ENCODE peak calls at places on chromosomes 13 and 19, in four cellular contexts. Q, H, O and X are unnamed samples.

GRCh38 chr19:5103061-5103701 is 134.3 kb downstream of the KDM4B start:
- DNase-seq in Q (no peak), H (no peak), O (no peak), X (no peak)

GRCh38 chr19:18987456-18987855 is 45.9 kb downstream of the SUGP2 start:
- DNase-seq in Q (no peak), H (no peak), O (no peak), X (no peak)

GRCh38 chr13:111423168-111423785 is 102.8 kb downstream of the TEX29 start:
- DNase-seq in Q (no peak), H (no peak), O (no peak), X (no peak)

GRCh38 chr13:107866007-107866665 is 349.2 kb downstream of the LIG4 start:
- DNase-seq in Q (no peak), H (no peak), O (peak; percentile 63), X (no peak)

GRCh38 chr13:31328549-31329229 is 128.9 kb downstream of the B3GLCT start:
- DNase-seq in Q (no peak), H (no peak), O (no peak), X (no peak)

GRCh38 chr13:27038323-27038722 is 133.3 kb downstream of the USP12 start:
- DNase-seq in Q (no peak), H (no peak), O (no peak), X (no peak)

GRCh38 chr13:51687928-51688714 is 103.9 kb downstream of the WDFY2 start:
- DNase-seq in Q (no peak), H (no peak), O (no peak), X (no peak)

GRCh38 chr13:19818223-19818842 is 35.6 kb upstream of the PSPC1 start:
- DNase-seq in Q (no peak), H (no peak), O (peak; percentile 48), X (peak; percentile 12)

GRCh38 chr19:15156391-15156790 is 44.4 kb downstream of the NOTCH3 start:
- DNase-seq in Q (no peak), H (no peak), O (no peak), X (no peak)

GRCh38 chr19:3751236-3751635 is 10.3 kb downstream of the APBA3 start:
- DNase-seq in Q (no peak), H (no peak), O (no peak), X (no peak)

GRCh38 chr13:97600438-97601080 is 166.6 kb downstream of the RAP2A start:
- DNase-seq in Q (no peak), H (no peak), O (no peak), X (no peak)

GRCh38 chr13:29909975-29910674 is 59.7 kb upstream of the UBL3 start:
- DNase-seq in Q (no peak), H (no peak), O (no peak), X (no peak)

GRCh38 chr13:91141619-91142061 is 205.8 kb upstream of the MIR17HG start:
- DNase-seq in Q (no peak), H (no peak), O (no peak), X (no peak)

GRCh38 chr13:75687145-75687763 is 51.1 kb downstream of the LMO7 start:
- DNase-seq in Q (no peak), H (no peak), O (peak; percentile 9), X (no peak)

GRCh38 chr19:56806639-56807038 is 33.9 kb downstream of the PEG3 start:
- DNase-seq in Q (no peak), H (no peak), O (no peak), X (no peak)

GRCh38 chr13:28136916-28137315 is 1.4 kb upstream of the PAN3 start:
- DNase-seq in Q (no peak), H (no peak), O (peak; percentile 59), X (peak; percentile 43)

GRCh38 chr19:17107546-17108452 is 32.2 kb downstream of the MYO9B start:
- DNase-seq in Q (no peak), H (no peak), O (no peak), X (no peak)

GRCh38 chr19:2077398-2077797 is 18.7 kb downstream of the MOB3A start:
- DNase-seq in Q (no peak), H (no peak), O (no peak), X (no peak)

GRCh38 chr19:31344403-31344802 is 4.8 kb downstream of the TSHZ3 start:
- DNase-seq in Q (no peak), H (no peak), O (no peak), X (no peak)
- TF ChIP-seq SPI1 in Q (no peak), H (no peak), O (no peak), X (no peak)

GRCh38 chr13:55244991-55245644 is 1895.6 kb upstream of the PRR20A start:
- DNase-seq in Q (no peak), H (no peak), O (peak; percentile 1), X (peak; percentile 52)
- TF ChIP-seq SPI1 in Q (no peak), H (no peak), O (no peak), X (peak; percentile 49)

DNA sequence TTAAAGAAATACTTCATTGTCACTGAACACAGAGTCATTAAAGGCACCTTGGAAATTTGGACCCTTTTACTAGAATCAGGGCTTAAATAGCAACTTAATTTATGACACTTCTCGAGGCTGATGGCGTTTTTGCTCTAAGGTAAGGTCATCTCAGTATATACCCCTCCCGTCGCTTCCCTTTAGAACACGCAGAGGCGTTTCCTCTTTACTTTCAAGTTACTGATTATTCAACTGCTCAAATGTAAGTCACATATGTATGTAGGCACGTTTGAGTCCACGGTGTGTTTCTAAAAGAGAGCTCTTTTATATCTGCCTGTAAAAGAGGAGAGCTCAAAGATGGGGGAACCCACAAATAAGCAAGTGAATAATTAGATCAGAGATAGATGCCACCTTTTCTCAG is 181.5 kb downstream of the TSHZ3 start:
- DNase-seq in Q (no peak), H (no peak), O (no peak), X (no peak)
- TF ChIP-seq SPI1 in Q (no peak), H (no peak), O (no peak), X (no peak)

GRCh38 chr19:43765109-43765876 is 10.5 kb upstream of the SMG9 start:
- DNase-seq in Q (no peak), H (peak; percentile 95), O (peak; percentile 80), X (peak; percentile 90)
- TF ChIP-seq SPI1 in Q (peak; percentile 99), H (peak; percentile 99), O (no peak), X (no peak)

DNA sequence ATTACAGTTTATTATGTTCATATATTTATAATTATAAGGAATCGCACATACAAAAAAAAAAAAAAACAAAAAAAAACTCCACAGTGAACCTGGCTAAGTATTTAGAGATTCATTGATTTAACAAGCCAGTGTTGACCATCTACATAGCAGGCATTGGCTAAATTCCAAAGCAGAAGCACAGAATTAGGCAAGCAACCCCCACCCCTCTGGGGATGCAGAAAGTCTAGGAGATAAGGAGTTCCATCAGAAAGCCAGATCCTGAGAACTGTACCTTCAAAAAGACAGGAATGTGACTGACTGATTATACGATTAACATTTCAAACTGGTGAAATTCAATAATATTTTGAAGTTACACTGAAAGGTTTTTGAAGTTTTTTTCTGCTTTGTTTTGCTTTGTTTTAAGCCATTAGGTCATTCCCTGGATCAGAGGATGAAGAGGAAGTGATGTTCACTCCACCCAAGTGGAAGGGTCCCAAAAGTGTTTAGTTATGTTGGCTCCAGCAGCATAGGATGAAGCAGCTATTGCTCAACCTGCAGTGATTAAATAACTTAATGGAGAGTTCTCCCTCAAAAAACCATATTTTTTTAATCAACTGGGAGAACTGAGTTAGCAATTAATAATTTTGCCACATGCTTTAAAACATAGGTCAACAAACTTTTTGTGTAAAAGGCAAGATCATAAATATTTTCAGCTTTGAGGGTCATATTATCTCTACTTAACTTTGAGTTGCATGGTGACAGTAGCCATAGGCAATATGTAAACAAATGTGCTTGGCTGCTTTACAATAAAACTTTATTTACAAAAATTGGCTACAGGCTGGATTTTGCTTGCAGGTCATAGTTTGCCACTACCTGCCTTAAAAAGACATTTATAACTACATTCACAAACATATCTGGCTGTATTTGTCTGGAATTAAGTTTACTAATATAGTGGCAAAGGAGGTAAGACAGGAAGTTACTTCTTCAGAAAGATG is 49.6 kb downstream of the DOCK9 start:
- DNase-seq in Q (no peak), H (no peak), O (peak; percentile 12), X (no peak)
- TF ChIP-seq SPI1 in Q (no peak), H (no peak), O (peak; percentile 9), X (no peak)

DNA sequence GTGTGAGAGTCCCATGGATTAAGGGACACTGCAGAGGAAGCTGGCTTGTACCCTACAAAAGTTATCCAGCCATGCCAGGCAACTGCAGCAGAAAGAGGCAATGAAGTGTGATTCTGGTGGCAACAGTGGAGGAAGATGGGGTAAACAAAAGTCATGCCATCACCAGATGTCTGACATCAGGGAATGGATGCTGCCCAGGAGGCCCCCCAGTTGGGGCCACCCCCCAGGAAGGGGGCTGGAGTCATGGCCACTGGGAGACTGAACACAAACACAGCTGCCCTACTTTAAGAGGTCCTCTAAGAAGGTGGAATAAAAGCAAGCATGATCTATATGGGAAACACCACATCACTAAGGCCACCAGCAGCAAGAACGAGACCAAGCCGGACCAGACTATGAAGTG is 235.3 kb downstream of the KLF12 start:
- DNase-seq in Q (no peak), H (no peak), O (no peak), X (no peak)
- TF ChIP-seq SPI1 in Q (no peak), H (no peak), O (no peak), X (no peak)

GRCh38 chr13:94303644-94304174 is 175.8 kb downstream of the DCT start:
- DNase-seq in Q (no peak), H (no peak), O (no peak), X (no peak)
- TF ChIP-seq SPI1 in Q (no peak), H (no peak), O (no peak), X (no peak)

GRCh38 chr19:47381653-47382279 is 32.7 kb downstream of the DHX34 start:
- DNase-seq in Q (no peak), H (no peak), O (no peak), X (peak; percentile 87)
- TF ChIP-seq SPI1 in Q (peak; percentile 81), H (peak; percentile 78), O (peak; percentile 71), X (peak; percentile 97)